ENCODE peak calls at places on chromosomes 3 and 15, in five cellular contexts. U is heart right ventricle; D is stimulated activated CD4-positive, alpha-beta T cell treated with anti-CD3 and anti-CD28 coated beads, TNF-alpha, amount 100 ng/mL, for 4 hours; P is NCI-H1105; F is smooth muscle cell of the brain vasculature. K is an unnamed sample.

GRCh38 chr15:70715840-70716510 is 47.4 kb downstream of the UACA start:
- DNase-seq in U (no peak), D (no peak), P (no peak), F (no peak), K (no peak)

GRCh38 chr3:197003461-197004385 is 25.9 kb downstream of the MELTF start:
- DNase-seq in U (no peak), D (peak; percentile 23), P (no peak), F (no peak), K (peak; percentile 28)

GRCh38 chr15:48425051-48425450 is 93.8 kb downstream of the DUT start:
- DNase-seq in U (no peak), D (no peak), P (no peak), F (no peak), K (no peak)

GRCh38 chr15:80185152-80185551 is 32.4 kb downstream of the FAH start:
- DNase-seq in U (no peak), D (no peak), P (no peak), F (no peak), K (no peak)

GRCh38 chr15:73683624-73684536 is at the start of gene CD276:
- DNase-seq in U (peak; percentile 73), D (no peak), P (no peak), F (no peak), K (peak; percentile 10)

GRCh38 chr3:58654466-58654865 is 12.1 kb downstream of the FAM3D start:
- DNase-seq in U (no peak), D (no peak), P (no peak), F (no peak), K (no peak)

GRCh38 chr3:60932170-60932569 is 319.1 kb downstream of the FHIT start:
- DNase-seq in U (no peak), D (no peak), P (no peak), F (no peak), K (no peak)

GRCh38 chr15:98859149-98859548 is 148.4 kb downstream of the PGPEP1L start:
- DNase-seq in U (no peak), D (no peak), P (no peak), F (no peak), K (no peak)

GRCh38 chr15:89809787-89810148 is 4.9 kb downstream of the ANPEP start:
- DNase-seq in U (no peak), D (no peak), P (no peak), F (no peak), K (no peak)

GRCh38 chr3:143658116-143658515 is 190.2 kb downstream of the SLC9A9 start:
- DNase-seq in U (no peak), D (no peak), P (no peak), F (no peak), K (no peak)

GRCh38 chr15:73700041-73700842 is 16.1 kb downstream of the CD276 start:
- DNase-seq in U (peak; percentile 81), D (peak; percentile 41), P (peak; percentile 61), F (peak; percentile 63), K (no peak)

GRCh38 chr3:169869484-169870304 is at the start of gene LRRC31:
- DNase-seq in U (no peak), D (no peak), P (peak; percentile 61), F (no peak), K (no peak)

GRCh38 chr15:25763206-25763880 is 99.8 kb downstream of the ATP10A start:
- DNase-seq in U (no peak), D (no peak), P (no peak), F (no peak), K (no peak)

GRCh38 chr15:61228025-61228901 is 839 bp downstream of the RORA start:
- DNase-seq in U (peak; percentile 6), D (no peak), P (no peak), F (no peak), K (no peak)

GRCh38 chr3:16724487-16724886 is 119.3 kb upstream of the DAZL start:
- DNase-seq in U (no peak), D (no peak), P (no peak), F (no peak), K (no peak)

GRCh38 chr3:8900065-8900464 is 63.2 kb downstream of the RAD18 start:
- DNase-seq in U (no peak), D (no peak), P (no peak), F (no peak), K (no peak)

GRCh38 chr3:147389265-147390175 is 16.8 kb downstream of the ZIC4 start:
- DNase-seq in U (no peak), D (no peak), P (no peak), F (no peak), K (no peak)

GRCh38 chr3:66910721-66911120 is 87.4 kb upstream of the KBTBD8 start:
- DNase-seq in U (no peak), D (no peak), P (no peak), F (no peak), K (no peak)

GRCh38 chr15:28182731-28183130 is 83.6 kb upstream of the OCA2 start:
- DNase-seq in U (no peak), D (no peak), P (no peak), F (no peak), K (no peak)

GRCh38 chr3:14405120-14405885 is 2.9 kb downstream of the SLC6A6 start:
- DNase-seq in U (no peak), D (no peak), P (no peak), F (no peak), K (no peak)

GRCh38 chr3:37999836-38000235 is 9.2 kb downstream of the VILL start:
- DNase-seq in U (no peak), D (no peak), P (no peak), F (no peak), K (no peak)

GRCh38 chr3:111156506-111156905 is 84.9 kb downstream of the NECTIN3 start:
- DNase-seq in U (no peak), D (no peak), P (no peak), F (no peak), K (no peak)

GRCh38 chr3:127445581-127446368 is 144.8 kb downstream of the TPRA1 start:
- DNase-seq in U (no peak), D (no peak), P (no peak), F (no peak), K (no peak)

K was measured in NCI-H1417 treated with DMSO at 0.1 percent for 48 hours.